ENCODE peak calls at places on chromosome 21, in nine cellular contexts. A, Q, N, I, O, S, M, V and Z are unnamed samples.
A peak's percentile ranks its signal among the peaks of the same experiment; 100 is the strongest.

GRCh38 chr21:35291963-35292627 is 243.0 kb upstream of the RUNX1 start:
- DNase-seq in A (no peak), Q (no peak), N (peak; percentile 7), I (no peak), O (no peak), S (peak; percentile 76), M (peak; percentile 86), V (no peak), Z (no peak)

GRCh38 chr21:19557046-19557445 is 1153.5 kb upstream of the TMPRSS15 start:
- DNase-seq in A (no peak), Q (no peak), N (no peak), I (no peak), O (no peak), S (no peak), M (no peak), V (no peak), Z (no peak)

GRCh38 chr21:16079830-16080229 is 350.0 kb downstream of the USP25 start:
- DNase-seq in A (no peak), Q (no peak), N (peak; percentile 83), I (no peak), O (no peak), S (peak; percentile 85), M (no peak), V (no peak), Z (no peak)

GRCh38 chr21:36846624-36847023 is 119.8 kb downstream of the HLCS start:
- DNase-seq in A (no peak), Q (no peak), N (no peak), I (no peak), O (no peak), S (no peak), M (no peak), V (no peak), Z (no peak)

GRCh38 chr21:28615276-28615675 is 377.4 kb downstream of the LTN1 start:
- DNase-seq in A (no peak), Q (no peak), N (peak; percentile 68), I (no peak), O (peak; percentile 76), S (peak; percentile 75), M (peak; percentile 36), V (no peak), Z (no peak)

GRCh38 chr21:41631564-41632461 is 123.9 kb upstream of the TMPRSS2 start:
- DNase-seq in A (peak; percentile 90), Q (no peak), N (peak; percentile 64), I (no peak), O (peak; percentile 34), S (peak; percentile 47), M (peak; percentile 67), V (no peak), Z (no peak)

GRCh38 chr21:42062543-42063022 is 8.5 kb upstream of the UMODL1 start:
- DNase-seq in A (peak; percentile 63), Q (no peak), N (no peak), I (no peak), O (no peak), S (no peak), M (no peak), V (no peak), Z (no peak)

GRCh38 chr21:14675774-14676530 is 129.8 kb upstream of the SAMSN1 start:
- DNase-seq in A (peak; percentile 42), Q (peak; percentile 0), N (no peak), I (no peak), O (no peak), S (no peak), M (no peak), V (no peak), Z (peak; percentile 20)

GRCh38 chr21:16072692-16073091 is 342.9 kb downstream of the USP25 start:
- DNase-seq in A (no peak), Q (no peak), N (peak; percentile 99), I (no peak), O (peak; percentile 26), S (peak; percentile 79), M (no peak), V (no peak), Z (peak; percentile 6)